ENCODE peak calls at places on chromosomes 13 and 19, in five cellular contexts. J is GM23338, K is mammary epithelial cell, B is fibroblast of lung, H is neuronal stem cell. G is an unnamed sample.
A peak's percentile ranks its signal among the peaks of the same experiment; 100 is the strongest.

GRCh38 chr19:13692096-13692495 is 72.2 kb upstream of the MRI1 start:
- DNase-seq in B (peak; percentile 46), H (no peak), J (no peak), K (peak; percentile 87), G (peak; percentile 80)

GRCh38 chr13:32261567-32261966 is 53.6 kb downstream of the ZAR1L start:
- DNase-seq in H (no peak), B (peak; percentile 90), J (no peak), K (peak; percentile 60), G (peak; percentile 93)

GRCh38 chr13:112443191-112444000 is 67.2 kb downstream of the SPACA7 start:
- DNase-seq in J (peak; percentile 69), B (no peak), H (peak; percentile 66), K (no peak), G (no peak)

GRCh38 chr19:56403261-56403660 is 871 bp upstream of the ZNF583 start:
- DNase-seq in H (no peak), K (no peak), J (no peak), B (peak; percentile 14), G (peak; percentile 30)

GRCh38 chr13:88979465-88980180 is 1308.5 kb downstream of the SLITRK5 start:
- DNase-seq in J (peak; percentile 24), B (peak; percentile 55), H (no peak), K (no peak), G (peak; percentile 0)

GRCh38 chr13:114063545-114064515 is 68.6 kb downstream of the RASA3 start:
- DNase-seq in J (no peak), B (peak; percentile 72), H (no peak), K (peak; percentile 37), G (peak; percentile 58)

GRCh38 chr19:31351212-31352193 is 2.3 kb upstream of the TSHZ3 start:
- DNase-seq in H (no peak), J (peak; percentile 62), B (peak; percentile 73), K (peak; percentile 66), G (peak; percentile 60)

GRCh38 chr19:19447536-19448237 is 42.2 kb downstream of the GATAD2A start:
- DNase-seq in H (no peak), B (no peak), J (no peak), K (no peak), G (no peak)

GRCh38 chr19:44573183-44573582 is 40.2 kb upstream of the IGSF23 start:
- DNase-seq in B (no peak), J (no peak), K (no peak), H (no peak), G (no peak)

GRCh38 chr19:19464339-19465098 is 50.8 kb downstream of the TSSK6 start:
- DNase-seq in H (peak; percentile 57), K (peak; percentile 37), J (peak; percentile 86), B (peak; percentile 78), G (peak; percentile 62)

GRCh38 chr13:91741925-91742324 is 343.5 kb downstream of the GPC5 start:
- DNase-seq in B (no peak), K (no peak), H (no peak), J (no peak), G (no peak)

GRCh38 chr13:109569938-109570711 is 216.3 kb downstream of the IRS2 start:
- DNase-seq in K (no peak), B (no peak), H (no peak), J (no peak), G (no peak)

GRCh38 chr19:46361915-46362314 is 15.0 kb downstream of the PPP5C start:
- DNase-seq in J (no peak), H (no peak), B (no peak), K (no peak), G (peak; percentile 59)

GRCh38 chr19:30090963-30091362 is 148.9 kb downstream of the URI1 start:
- DNase-seq in J (no peak), B (no peak), K (no peak), H (no peak), G (no peak)

GRCh38 chr13:47546265-47546962 is 454.7 kb downstream of the SUCLA2 start:
- DNase-seq in K (no peak), J (no peak), B (no peak), H (no peak), G (no peak)

GRCh38 chr13:66581691-66582090 is 648.4 kb downstream of the PCDH9 start:
- DNase-seq in H (no peak), K (no peak), B (no peak), J (no peak), G (no peak)

GRCh38 chr13:107138987-107139386 is 571.0 kb upstream of the ARGLU1 start:
- DNase-seq in H (no peak), B (no peak), J (no peak), K (no peak), G (no peak)

GRCh38 chr13:35992964-35993363 is 138.2 kb downstream of the DCLK1 start:
- DNase-seq in H (no peak), K (no peak), B (no peak), J (no peak), G (no peak)

GRCh38 chr13:28059214-28059613 is 41.2 kb downstream of the FLT3 start:
- DNase-seq in B (peak; percentile 18), H (peak; percentile 9), J (peak; percentile 83), K (peak; percentile 16), G (no peak)

GRCh38 chr13:76853481-76853880 is 32.7 kb downstream of the KCTD12 start:
- DNase-seq in B (no peak), K (peak; percentile 50), J (no peak), H (no peak), G (peak; percentile 43)

GRCh38 chr19:4267101-4267900 is 11.8 kb upstream of the SHD start:
- DNase-seq in K (peak; percentile 42), H (peak; percentile 60), J (peak; percentile 93), B (peak; percentile 39), G (no peak)

GRCh38 chr13:77379508-77379907 is 52.6 kb upstream of the MYCBP2 start:
- DNase-seq in J (no peak), B (no peak), K (no peak), H (no peak), G (no peak)

GRCh38 chr13:102392810-102393209 is 9.0 kb downstream of the FGF14 start:
- DNase-seq in K (peak; percentile 19), H (no peak), J (no peak), B (no peak), G (no peak)

GRCh38 chr19:10390652-10391286 is 10.4 kb upstream of the TYK2 start:
- DNase-seq in K (peak; percentile 38), J (peak; percentile 92), H (peak; percentile 68), B (peak; percentile 78), G (peak; percentile 36)

GRCh38 chr13:65917731-65918130 is 1312.4 kb downstream of the PCDH9 start:
- DNase-seq in H (no peak), J (no peak), K (no peak), B (no peak), G (no peak)

GRCh38 chr13:98004107-98004506 is 50.6 kb downstream of the IPO5 start:
- DNase-seq in K (no peak), H (no peak), J (no peak), B (peak; percentile 91), G (peak; percentile 75)

DNA sequence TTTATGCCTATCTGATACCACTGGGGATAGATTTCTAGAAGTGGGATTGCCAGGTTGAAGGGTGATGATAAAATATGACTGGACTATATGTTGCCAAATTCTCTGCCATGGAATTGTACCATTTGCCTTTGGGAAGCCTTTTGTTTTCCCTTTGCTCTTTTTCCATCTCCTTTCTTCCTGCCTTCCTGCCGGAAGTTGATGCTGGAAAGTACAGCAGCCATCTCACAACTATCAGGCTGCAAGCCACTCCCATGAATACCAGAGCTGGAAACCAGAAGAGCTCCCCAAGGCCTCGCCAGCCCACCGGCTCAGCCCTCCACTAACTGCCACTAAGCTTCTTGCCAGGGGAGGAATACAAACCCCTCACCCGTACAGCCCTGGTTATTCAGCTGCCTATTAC is 29.7 kb downstream of the ZIC5 start:
- DNase-seq in B (no peak), J (no peak), H (no peak), K (no peak), G (no peak)
- H3K4me2 ChIP-seq in B (no peak overlapping the region), J (no peak overlapping the region), H (no peak overlapping the region), K (no peak overlapping the region), G (no peak overlapping the region)

DNA sequence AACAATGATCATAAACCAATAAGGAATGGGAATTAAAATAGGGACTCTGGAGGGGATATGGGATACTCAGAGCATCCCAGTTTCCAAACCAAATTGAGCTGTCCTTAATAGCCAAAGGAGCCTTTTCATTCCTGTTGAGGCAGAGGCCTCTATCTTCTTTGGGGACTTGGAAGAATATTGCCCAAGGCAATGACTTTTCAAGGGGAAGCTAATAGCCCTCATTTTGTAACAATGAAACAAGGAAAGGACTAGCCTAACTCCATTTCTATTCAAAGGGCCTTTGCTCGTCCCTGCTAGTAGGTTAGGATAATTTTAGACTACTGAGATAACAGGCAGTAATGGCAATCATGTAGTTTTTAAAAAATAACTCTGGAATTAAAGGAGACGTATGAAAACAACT is 789.8 kb upstream of the SLITRK5 start:
- DNase-seq in B (no peak), H (no peak), K (no peak), J (peak; percentile 82), G (no peak)
- H3K4me2 ChIP-seq in B (no peak overlapping the region), H (no peak overlapping the region), K (no peak overlapping the region), J (no peak overlapping the region), G (no peak overlapping the region)

GRCh38 chr19:1783354-1783753 is 28.7 kb downstream of the ATP8B3 start:
- DNase-seq in J (no peak), K (no peak), B (no peak), H (no peak), G (no peak)

GRCh38 chr19:1786668-1787067 is 25.4 kb downstream of the ATP8B3 start:
- DNase-seq in B (no peak), K (no peak), J (no peak), H (no peak), G (no peak)

GRCh38 chr19:1783874-1784273 is 28.2 kb downstream of the ATP8B3 start:
- DNase-seq in H (no peak), K (no peak), J (no peak), B (no peak), G (no peak)

GRCh38 chr19:1787116-1787515 is 25.0 kb downstream of the ATP8B3 start:
- DNase-seq in K (no peak), J (no peak), H (no peak), B (no peak), G (no peak)

DNA sequence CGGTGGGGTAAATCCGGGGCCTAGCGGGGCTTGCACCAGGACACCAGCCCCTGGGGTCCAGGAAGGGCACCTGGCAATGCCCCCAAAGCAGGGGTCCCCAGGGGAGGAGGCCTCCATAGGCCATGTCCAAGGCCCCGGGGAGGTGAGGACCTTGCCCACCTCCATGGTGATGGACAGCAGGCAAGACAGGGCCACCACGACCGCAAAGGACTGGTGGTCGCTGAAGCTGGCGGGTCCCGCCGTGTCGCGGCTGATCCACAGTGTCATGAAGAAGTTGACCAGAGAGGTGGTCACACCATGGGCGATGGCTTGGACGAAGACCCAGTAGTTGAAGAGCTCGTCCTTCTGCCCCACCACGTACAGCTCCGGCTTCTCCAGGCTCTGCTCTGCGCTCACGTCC is 26.8 kb downstream of the ATP8B3 start:
- DNase-seq in H (no peak), B (no peak), K (no peak), J (no peak), G (no peak)
- H3K4me2 ChIP-seq in H (no peak overlapping the region), B (no peak overlapping the region), K (no peak overlapping the region), J (no peak overlapping the region), G (no peak overlapping the region)

GRCh38 chr19:50833117-50833801 is at the start of gene KLK15:
- DNase-seq in B (no peak), H (no peak), K (no peak), J (no peak), G (no peak)

GRCh38 chr19:50835785-50836542 is 2.6 kb upstream of the KLK15 start:
- DNase-seq in B (peak; percentile 35), H (peak; percentile 71), K (peak; percentile 67), J (peak; percentile 83), G (peak; percentile 19)

GRCh38 chr19:50836543-50837195 is 3.3 kb upstream of the KLK15 start:
- DNase-seq in H (no peak), B (no peak), K (no peak), J (peak; percentile 49), G (no peak)

GRCh38 chr19:50833802-50834167 is 411 bp upstream of the KLK15 start:
- DNase-seq in J (no peak), H (no peak), K (no peak), B (no peak), G (no peak)

GRCh38 chr19:50835103-50835784 is 1.9 kb upstream of the KLK15 start:
- DNase-seq in K (peak; percentile 11), H (no peak), B (no peak), J (peak; percentile 47), G (no peak)
- H3K4me2 ChIP-seq in K (peak overlapping the region; percentile 92), H (peak overlapping the region; percentile 72), B (peak overlapping the region; percentile 69), J (peak overlapping the region; percentile 85), G (peak overlapping the region; percentile 89)